ENCODE peak calls at places on chromosomes 2 and 18, in seven cellular contexts. Z, F, X, R, N, S and G are unnamed samples.

GRCh38 chr2:150809083-150809482 is 321.6 kb upstream of the RND3 start:
- DNase-seq in Z (no peak), F (no peak), X (no peak), R (no peak), N (no peak), S (no peak), G (no peak)

GRCh38 chr2:224410946-224411561 is 9.1 kb upstream of the FAM124B start:
- DNase-seq in Z (peak; percentile 57), F (no peak), X (peak; percentile 60), R (no peak), N (no peak), S (no peak), G (no peak)

GRCh38 chr18:63043516-63043915 is 276.1 kb downstream of the BCL2 start:
- DNase-seq in Z (no peak), F (no peak), X (no peak), R (no peak), N (no peak), S (no peak), G (no peak)

GRCh38 chr2:130849896-130850787 is 13.4 kb downstream of the ARHGEF4 start:
- DNase-seq in Z (no peak), F (no peak), X (no peak), R (no peak), N (no peak), S (no peak), G (no peak)

GRCh38 chr2:56456791-56457190 is 273.0 kb downstream of the CCDC85A start:
- DNase-seq in Z (no peak), F (no peak), X (no peak), R (no peak), N (no peak), S (no peak), G (no peak)

GRCh38 chr2:233058717-233059546 is 1.2 kb upstream of the INPP5D start:
- DNase-seq in Z (no peak), F (no peak), X (no peak), R (no peak), N (no peak), S (no peak), G (no peak)

GRCh38 chr18:2114289-2114688 is 457.0 kb downstream of the METTL4 start:
- DNase-seq in Z (no peak), F (no peak), X (no peak), R (no peak), N (no peak), S (no peak), G (no peak)

GRCh38 chr2:1856481-1856880 is 112.2 kb upstream of the PXDN start:
- DNase-seq in Z (no peak), F (no peak), X (no peak), R (no peak), N (no peak), S (no peak), G (no peak)

GRCh38 chr2:240133401-240133800 is 2.7 kb downstream of the COPS9 start:
- DNase-seq in Z (no peak), F (no peak), X (no peak), R (no peak), N (no peak), S (no peak), G (no peak)

GRCh38 chr18:657998-658946 is 819 bp downstream of the TYMS start:
- DNase-seq in Z (peak; percentile 87), F (peak; percentile 95), X (peak; percentile 92), R (peak; percentile 80), N (no peak), S (peak; percentile 90), G (peak; percentile 67)

GRCh38 chr2:217903859-217904613 is 98.8 kb downstream of the TNS1 start:
- DNase-seq in Z (peak; percentile 77), F (no peak), X (no peak), R (no peak), N (no peak), S (no peak), G (no peak)

GRCh38 chr2:240275386-240275785 is 134.9 kb upstream of the OTOS start:
- DNase-seq in Z (no peak), F (no peak), X (no peak), R (no peak), N (no peak), S (no peak), G (no peak)

GRCh38 chr2:50126845-50127244 is 905.1 kb downstream of the NRXN1 start:
- DNase-seq in Z (no peak), F (no peak), X (no peak), R (no peak), N (no peak), S (no peak), G (peak; percentile 15)

GRCh38 chr2:175734679-175735078 is 267.4 kb downstream of the LNPK start:
- DNase-seq in Z (no peak), F (no peak), X (peak; percentile 46), R (no peak), N (no peak), S (no peak), G (peak; percentile 25)

GRCh38 chr2:168874368-168875005 is 15.7 kb downstream of the SPC25 start:
- DNase-seq in Z (no peak), F (no peak), X (no peak), R (no peak), N (no peak), S (no peak), G (no peak)

GRCh38 chr2:48525269-48525943 is 4.5 kb upstream of the STON1 start:
- DNase-seq in Z (no peak), F (no peak), X (no peak), R (no peak), N (no peak), S (no peak), G (no peak)

GRCh38 chr2:147630585-147630984 is 214.2 kb upstream of the ACVR2A start:
- DNase-seq in Z (peak; percentile 40), F (no peak), X (no peak), R (no peak), N (no peak), S (no peak), G (no peak)

GRCh38 chr2:17643031-17643615 is 102.6 kb downstream of the VSNL1 start:
- DNase-seq in Z (peak; percentile 99), F (no peak), X (peak; percentile 93), R (peak; percentile 83), N (no peak), S (peak; percentile 82), G (no peak)

GRCh38 chr2:226550801-226551200 is 248.8 kb downstream of the IRS1 start:
- DNase-seq in Z (no peak), F (no peak), X (no peak), R (no peak), N (no peak), S (no peak), G (no peak)

GRCh38 chr2:149595069-149595963 is 7.7 kb upstream of the MMADHC start:
- DNase-seq in Z (peak; percentile 73), F (no peak), X (no peak), R (no peak), N (no peak), S (peak; percentile 29), G (no peak)

GRCh38 chr2:100104718-100105677 is 37.4 kb downstream of the AFF3 start:
- DNase-seq in Z (peak; percentile 35), F (no peak), X (no peak), R (no peak), N (no peak), S (no peak), G (no peak)